ENCODE peak calls at places on chromosomes 4 and X, in four cellular contexts. D, O, R and L are unnamed samples.

GRCh38 chr4:26080876-26081628 is 167.0 kb downstream of the SMIM20 start:
- ATAC-seq in D (no peak), O (no peak), R (no peak), L (no peak)

GRCh38 chr4:95541889-95542607 is 6.7 kb downstream of the UNC5C start:
- ATAC-seq in D (no peak), O (no peak), R (no peak), L (no peak)

GRCh38 chr4:140061194-140061593 is 92.8 kb downstream of the MAML3 start:
- ATAC-seq in D (peak), O (no peak), R (no peak), L (no peak)

GRCh38 chrX:13123247-13123856 is 78.9 kb upstream of the FAM9C start:
- ATAC-seq in D (no peak), O (no peak), R (no peak), L (no peak)

GRCh38 chrX:84187501-84188319 is at the start of gene RPS6KA6:
- ATAC-seq in D (no peak), O (peak), R (peak), L (peak)

GRCh38 chr4:56742080-56742871 is 61.2 kb upstream of the HOPX start:
- ATAC-seq in D (no peak), O (no peak), R (no peak), L (no peak)

GRCh38 chrX:45017946-45018345 is 145.0 kb downstream of the KDM6A start:
- ATAC-seq in D (no peak), O (no peak), R (peak), L (no peak)

GRCh38 chr4:145545538-145546224 is 64.0 kb downstream of the SMAD1 start:
- ATAC-seq in D (no peak), O (peak), R (peak), L (peak)

GRCh38 chr4:76641351-76641750 is 206.3 kb downstream of the SHROOM3 start:
- ATAC-seq in D (no peak), O (no peak), R (no peak), L (no peak)

GRCh38 chrX:72141372-72142004 is 9.8 kb upstream of the RTL5 start:
- ATAC-seq in D (peak), O (no peak), R (no peak), L (no peak)

GRCh38 chr4:155392486-155393184 is 15.9 kb upstream of the MAP9 start:
- ATAC-seq in D (no peak), O (no peak), R (no peak), L (no peak)

GRCh38 chr4:127622621-127622922 is 10.2 kb upstream of the INTU start:
- ATAC-seq in D (no peak), O (no peak), R (no peak), L (no peak)

GRCh38 chrX:44062842-44063241 is 89.7 kb upstream of the NDP start:
- ATAC-seq in D (no peak), O (no peak), R (no peak), L (no peak)

GRCh38 chr4:186829740-186830449 is 106.2 kb upstream of the FAT1 start:
- ATAC-seq in D (no peak), O (peak), R (no peak), L (no peak)

GRCh38 chr4:48634688-48635308 is 144.7 kb downstream of the ZAR1 start:
- ATAC-seq in D (no peak), O (no peak), R (no peak), L (no peak)

GRCh38 chr4:153655928-153656327 is 28.2 kb upstream of the TLR2 start:
- ATAC-seq in D (no peak), O (peak), R (peak), L (peak)

GRCh38 chrX:79107891-79108718 is 36.4 kb upstream of the GPR174 start:
- ATAC-seq in D (peak), O (no peak), R (no peak), L (no peak)

GRCh38 chr4:183448436-183448835 is 4.0 kb downstream of the CDKN2AIP start:
- ATAC-seq in D (no peak), O (no peak), R (no peak), L (no peak)

GRCh38 chr4:41363384-41363981 is 106.8 kb downstream of the UCHL1 start:
- ATAC-seq in D (no peak), O (peak), R (peak), L (peak)

GRCh38 chr4:131721883-131722282 is 1427.2 kb upstream of the PCDH10 start:
- ATAC-seq in D (no peak), O (no peak), R (no peak), L (no peak)

GRCh38 chr4:122534776-122535175 is 78.3 kb upstream of the IL2 start:
- ATAC-seq in D (no peak), O (no peak), R (no peak), L (no peak)

GRCh38 chr4:124941267-124941666 is 228.7 kb upstream of the ANKRD50 start:
- ATAC-seq in D (no peak), O (no peak), R (no peak), L (no peak)

GRCh38 chr4:169079942-169080827 is 70.1 kb upstream of the CBR4 start:
- ATAC-seq in D (no peak), O (peak), R (peak), L (peak)

GRCh38 chr4:91989914-91990313 is 313.9 kb upstream of the GRID2 start:
- ATAC-seq in D (no peak), O (no peak), R (no peak), L (no peak)

GRCh38 chrX:30637874-30638793 is 15.1 kb upstream of the GK start:
- ATAC-seq in D (no peak), O (peak), R (peak), L (no peak)

GRCh38 chr4:137417676-137418075 is 114.6 kb downstream of the PCDH18 start:
- ATAC-seq in D (no peak), O (no peak), R (no peak), L (no peak)

GRCh38 chr4:131632877-131633276 is 1516.2 kb upstream of the PCDH10 start:
- ATAC-seq in D (no peak), O (no peak), R (no peak), L (no peak)

GRCh38 chr4:161486454-161486853 is 677.3 kb downstream of the FSTL5 start:
- ATAC-seq in D (no peak), O (no peak), R (no peak), L (no peak)

GRCh38 chr4:3599951-3600350 is 67.7 kb upstream of the LRPAP1 start:
- ATAC-seq in D (no peak), O (no peak), R (no peak), L (no peak)

GRCh38 chrX:115367956-115368355 is 78.4 kb downstream of the LUZP4 start:
- ATAC-seq in D (no peak), O (no peak), R (no peak), L (no peak)

GRCh38 chr4:75015627-75016026 is 82.7 kb downstream of the PARM1 start:
- ATAC-seq in D (no peak), O (peak), R (peak), L (no peak)

GRCh38 chr4:40525811-40526598 is 103.7 kb downstream of the RBM47 start:
- ATAC-seq in D (no peak), O (peak), R (peak), L (peak)

GRCh38 chr4:5734841-5735240 is 23.8 kb downstream of the EVC start:
- ATAC-seq in D (no peak), O (peak), R (peak), L (peak)

GRCh38 chrX:23662187-23662586 is 5.1 kb upstream of the PRDX4 start:
- ATAC-seq in D (peak), O (no peak), R (no peak), L (no peak)

GRCh38 chr4:80029364-80029763 is 43.7 kb downstream of the ANTXR2 start:
- ATAC-seq in D (no peak), O (no peak), R (no peak), L (no peak)

GRCh38 chrX:121308276-121308805 is 260.9 kb downstream of the GLUD2 start:
- ATAC-seq in D (peak), O (peak), R (peak), L (no peak)

GRCh38 chrX:21427086-21427485 is 52.9 kb downstream of the CNKSR2 start:
- ATAC-seq in D (no peak), O (no peak), R (no peak), L (no peak)

GRCh38 chr4:141652161-141652778 is 15.9 kb downstream of the IL15 start:
- ATAC-seq in D (no peak), O (peak), R (peak), L (peak)